ENCODE peak calls at places on chromosomes 3 and 15, in six cellular contexts. N, O, X, Q, S and R are unnamed samples.

GRCh38 chr3:42593635-42594034 is 3.0 kb downstream of the SS18L2 start:
- DNase-seq in N (no peak), O (no peak), X (no peak), Q (no peak), S (no peak), R (no peak)

GRCh38 chr3:13419356-13420050 is 619 bp downstream of the NUP210 start:
- DNase-seq in N (no peak), O (peak; percentile 51), X (no peak), Q (peak; percentile 86), S (peak; percentile 85), R (peak; percentile 71)

GRCh38 chr3:65425880-65426279 is 612.8 kb downstream of the MAGI1 start:
- DNase-seq in N (peak; percentile 36), O (no peak), X (no peak), Q (no peak), S (no peak), R (no peak)

GRCh38 chr3:55333041-55333440 is 154.1 kb downstream of the WNT5A start:
- DNase-seq in N (peak; percentile 58), O (no peak), X (peak; percentile 46), Q (no peak), S (no peak), R (no peak)

GRCh38 chr15:100537326-100537725 is 8.6 kb upstream of the CERS3 start:
- DNase-seq in N (no peak), O (no peak), X (no peak), Q (no peak), S (no peak), R (no peak)

GRCh38 chr15:68148039-68148438 is 57.1 kb downstream of the CALML4 start:
- DNase-seq in N (no peak), O (no peak), X (no peak), Q (no peak), S (no peak), R (no peak)

GRCh38 chr3:179196098-179196497 is 47.9 kb downstream of the PIK3CA start:
- DNase-seq in N (peak; percentile 76), O (no peak), X (peak; percentile 53), Q (no peak), S (no peak), R (no peak)

GRCh38 chr3:65493371-65493882 is 545.3 kb downstream of the MAGI1 start:
- DNase-seq in N (no peak), O (no peak), X (no peak), Q (no peak), S (no peak), R (no peak)

GRCh38 chr3:37852097-37852496 is 9.6 kb upstream of the CTDSPL start:
- DNase-seq in N (peak; percentile 75), O (no peak), X (no peak), Q (no peak), S (no peak), R (no peak)

GRCh38 chr3:119898478-119899177 is 116.7 kb downstream of the NR1I2 start:
- DNase-seq in N (peak; percentile 78), O (no peak), X (no peak), Q (no peak), S (no peak), R (no peak)

GRCh38 chr15:99014803-99015676 is 7.4 kb upstream of the PGPEP1L start:
- DNase-seq in N (peak; percentile 33), O (peak; percentile 61), X (no peak), Q (peak; percentile 88), S (peak; percentile 94), R (peak; percentile 72)

GRCh38 chr3:16906679-16907078 is 21.9 kb downstream of the PLCL2 start:
- DNase-seq in N (peak; percentile 75), O (no peak), X (no peak), Q (no peak), S (no peak), R (no peak)

GRCh38 chr3:51270559-51270958 is 114.5 kb upstream of the MANF start:
- DNase-seq in N (no peak), O (no peak), X (no peak), Q (no peak), S (no peak), R (no peak)

GRCh38 chr3:161274691-161275298 is 53.7 kb downstream of the NMD3 start:
- DNase-seq in N (peak; percentile 65), O (no peak), X (no peak), Q (no peak), S (no peak), R (peak; percentile 30)

GRCh38 chr3:151276038-151277027 is 2.0 kb downstream of the P2RY14 start:
- DNase-seq in N (no peak), O (no peak), X (no peak), Q (no peak), S (no peak), R (peak; percentile 24)

GRCh38 chr3:84961492-84962255 is 2.9 kb downstream of the CADM2 start:
- DNase-seq in N (no peak), O (no peak), X (no peak), Q (no peak), S (no peak), R (no peak)

GRCh38 chr3:12886106-12886679 is 44.8 kb upstream of the RPL32 start:
- DNase-seq in N (no peak), O (no peak), X (no peak), Q (no peak), S (no peak), R (no peak)

DNA sequence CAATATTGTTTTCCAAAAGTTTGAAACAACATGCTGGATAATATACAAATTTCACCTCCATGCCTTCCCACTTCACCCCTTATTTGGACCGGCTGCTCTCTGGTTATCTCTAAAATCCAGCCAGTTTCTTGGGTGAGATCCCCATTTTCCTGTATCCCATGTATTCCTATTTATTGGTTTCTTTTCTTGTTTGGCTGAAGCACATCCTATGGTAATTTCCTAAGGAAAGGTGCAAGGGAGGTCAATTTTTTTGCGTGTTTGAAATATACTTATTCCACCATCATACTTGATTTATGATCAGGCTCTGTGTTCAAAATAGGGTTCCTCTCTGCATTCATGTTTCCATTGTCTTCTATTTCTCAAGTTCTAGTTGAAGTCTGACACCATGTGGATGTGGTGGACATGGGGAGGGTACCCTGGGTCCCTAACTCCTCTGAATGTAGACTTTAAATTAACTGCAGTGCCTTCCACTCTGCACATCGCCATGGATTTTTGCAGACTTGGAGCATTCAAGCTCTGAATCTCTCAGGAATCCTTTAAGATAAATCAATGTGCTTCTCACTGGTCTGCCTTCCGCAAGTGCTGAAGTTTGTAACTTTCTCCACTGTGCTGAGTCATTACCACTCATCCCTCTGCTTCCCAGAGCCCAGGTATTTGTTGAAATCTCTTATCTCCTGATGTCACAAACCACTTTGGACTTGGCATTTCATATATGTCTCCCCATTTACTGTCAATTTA is 52.1 kb upstream of the TLE3 start:
- DNase-seq in N (peak; percentile 62), O (no peak), X (no peak), Q (no peak), S (no peak), R (no peak)
- TF ChIP-seq CTCF in N (no peak), O (no peak), X (no peak), Q (no peak), S (no peak), R (no peak)

GRCh38 chr3:126152458-126152857 is 27.9 kb downstream of the ALDH1L1 start:
- DNase-seq in N (no peak), O (no peak), X (no peak), Q (no peak), S (peak; percentile 39), R (peak; percentile 7)
- TF ChIP-seq CTCF in N (no peak), O (no peak), X (no peak), Q (no peak), S (no peak), R (no peak)

GRCh38 chr3:82494977-82495489 is 733.6 kb upstream of the GBE1 start:
- DNase-seq in N (no peak), O (no peak), X (no peak), Q (no peak), S (no peak), R (no peak)

GRCh38 chr3:82498186-82498585 is 736.7 kb upstream of the GBE1 start:
- DNase-seq in N (no peak), O (no peak), X (no peak), Q (peak; percentile 45), S (no peak), R (no peak)

GRCh38 chr3:82495655-82496054 is 734.2 kb upstream of the GBE1 start:
- DNase-seq in N (no peak), O (no peak), X (no peak), Q (no peak), S (no peak), R (no peak)

GRCh38 chr3:82493858-82494257 is 732.4 kb upstream of the GBE1 start:
- DNase-seq in N (no peak), O (no peak), X (no peak), Q (no peak), S (no peak), R (no peak)

DNA sequence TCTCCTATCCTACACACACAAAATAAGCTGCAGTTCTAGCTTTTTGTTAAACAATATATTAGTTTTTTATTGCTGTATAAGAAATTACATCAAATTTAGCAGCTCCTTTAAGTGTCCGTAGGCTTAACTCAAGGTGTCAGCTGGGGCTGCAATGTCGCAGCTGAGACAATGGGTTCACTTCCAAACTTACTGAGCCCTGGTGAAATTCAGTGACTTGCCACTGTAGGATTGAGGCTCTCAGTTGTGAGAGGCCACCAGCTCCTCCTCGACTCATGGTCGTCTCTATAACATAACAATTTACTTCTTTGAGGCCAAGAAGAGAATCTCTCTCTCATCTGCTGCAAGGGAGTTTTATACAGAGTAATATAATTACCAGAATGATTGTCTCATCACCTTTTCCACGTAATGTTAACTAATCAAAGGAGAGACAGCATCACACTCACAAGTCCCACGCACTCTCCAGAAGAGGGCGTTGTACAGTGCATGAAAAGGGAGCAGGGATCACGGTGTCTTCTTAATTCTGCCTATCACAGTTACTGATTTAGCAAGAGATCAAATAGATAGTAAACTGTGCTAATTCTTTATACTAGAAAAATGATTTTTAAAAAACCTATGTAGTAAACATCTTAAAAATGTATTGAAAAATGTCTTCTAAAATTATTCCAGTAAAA is 735.6 kb upstream of the GBE1 start:
- DNase-seq in N (no peak), O (no peak), X (no peak), Q (no peak), S (no peak), R (no peak)
- TF ChIP-seq CTCF in N (no peak), O (no peak), X (peak; percentile 59), Q (peak; percentile 8), S (no peak), R (no peak)

GRCh38 chr3:154252759-154253638 is 71.3 kb downstream of the DHX36 start:
- DNase-seq in N (peak; percentile 90), O (peak; percentile 80), X (peak; percentile 54), Q (peak; percentile 93), S (peak; percentile 92), R (peak; percentile 90)
- TF ChIP-seq CTCF in N (peak; percentile 94), O (peak; percentile 95), X (peak; percentile 90), Q (peak; percentile 88), S (peak; percentile 77), R (peak; percentile 64)

GRCh38 chr15:63490345-63491034 is 13.9 kb upstream of the USP3 start:
- DNase-seq in N (no peak), O (no peak), X (no peak), Q (no peak), S (no peak), R (no peak)
- TF ChIP-seq CTCF in N (no peak), O (no peak), X (no peak), Q (no peak), S (no peak), R (no peak)